ENCODE peak calls at places on chromosomes 1 and 21, in seven cellular contexts. T is body of pancreas; Q is fibroblast of mammary gland; X is fibroblast of pulmonary artery; R is activated T-cell treated with anti-CD3 and anti-CD28 coated beads, Interleukin-2, amount 50 U/mL, for 1 hour; H is adrenal gland; D is uterus. E is an unnamed sample.

GRCh38 chr1:162236201-162236600 is 140.5 kb downstream of the SPATA46 start:
- DNase-seq in R (no peak), X (no peak), H (no peak), D (no peak), Q (no peak), T (no peak), E (no peak)

GRCh38 chr1:50272923-50273322 is 150.3 kb downstream of the DMRTA2 start:
- DNase-seq in R (no peak), T (no peak), X (no peak), H (no peak), D (no peak), Q (no peak), E (no peak)

GRCh38 chr1:17655922-17656321 is 99.2 kb upstream of the ACTL8 start:
- DNase-seq in T (no peak), R (no peak), D (no peak), H (no peak), Q (no peak), X (no peak), E (no peak)

GRCh38 chr1:16324456-16324890 is 27.8 kb downstream of the FBXO42 start:
- DNase-seq in R (no peak), Q (peak; percentile 84), T (peak; percentile 24), H (peak; percentile 63), D (peak; percentile 28), X (peak; percentile 80), E (peak; percentile 88)

GRCh38 chr21:41878831-41879189 is 334 bp downstream of the PRDM15 start:
- DNase-seq in X (peak; percentile 84), D (peak; percentile 81), Q (peak; percentile 73), H (peak; percentile 82), R (peak; percentile 78), T (peak; percentile 88), E (peak; percentile 92)

GRCh38 chr1:55931272-55931940 is 648.0 kb downstream of the PLPP3 start:
- DNase-seq in T (no peak), R (no peak), X (peak; percentile 58), H (no peak), Q (peak; percentile 25), D (peak; percentile 47), E (no peak)

GRCh38 chr1:205590777-205591513 is 40.9 kb downstream of the ELK4 start:
- DNase-seq in R (no peak), T (no peak), X (no peak), D (no peak), Q (no peak), H (no peak), E (no peak)

GRCh38 chr1:224499204-224499603 is 64.6 kb upstream of the WDR26 start:
- DNase-seq in R (no peak), Q (peak; percentile 60), X (no peak), H (no peak), T (no peak), D (no peak), E (no peak)

GRCh38 chr1:97252076-97252475 is 530.5 kb downstream of the PTBP2 start:
- DNase-seq in R (no peak), X (peak; percentile 96), Q (peak; percentile 93), H (peak; percentile 61), D (no peak), T (peak; percentile 6), E (peak; percentile 45)

GRCh38 chr1:18922319-18922726 is 20.0 kb upstream of the ALDH4A1 start:
- DNase-seq in D (peak; percentile 96), T (peak; percentile 81), H (peak; percentile 92), R (no peak), X (peak; percentile 95), Q (peak; percentile 79), E (peak; percentile 91)

GRCh38 chr1:48617227-48617626 is 145.2 kb upstream of the SPATA6 start:
- DNase-seq in Q (peak; percentile 44), H (no peak), X (peak; percentile 11), R (no peak), T (no peak), D (no peak), E (peak; percentile 69)

GRCh38 chr1:58123051-58123450 is 423.5 kb downstream of the OMA1 start:
- DNase-seq in Q (no peak), T (no peak), D (no peak), X (no peak), R (no peak), H (no peak), E (no peak)

GRCh38 chr1:23865543-23865930 is 2.6 kb downstream of the FUCA1 start:
- DNase-seq in X (peak; percentile 10), Q (peak; percentile 28), R (no peak), H (peak; percentile 22), D (no peak), T (peak; percentile 58), E (peak; percentile 95)

GRCh38 chr1:7384121-7384520 is 387.0 kb upstream of the VAMP3 start:
- DNase-seq in R (no peak), Q (no peak), X (no peak), H (no peak), D (peak; percentile 2), T (no peak), E (no peak)

GRCh38 chr1:41882496-41882895 is 36.2 kb downstream of the HIVEP3 start:
- DNase-seq in D (no peak), Q (no peak), T (no peak), H (no peak), X (no peak), R (no peak), E (no peak)

GRCh38 chr1:190244406-190244805 is 233.3 kb downstream of the BRINP3 start:
- DNase-seq in D (no peak), R (no peak), H (no peak), Q (no peak), X (no peak), T (no peak), E (no peak)

GRCh38 chr21:45937721-45938452 is 43.7 kb upstream of the COL6A1 start:
- DNase-seq in H (no peak), D (no peak), R (no peak), X (no peak), T (no peak), Q (no peak), E (no peak)

GRCh38 chr1:84587099-84587498 is 12.9 kb upstream of the CTBS start:
- DNase-seq in Q (no peak), R (no peak), T (no peak), H (no peak), X (no peak), D (no peak), E (no peak)

GRCh38 chr21:42158846-42159245 is 60.1 kb upstream of the ABCG1 start:
- DNase-seq in D (no peak), R (no peak), T (no peak), H (no peak), X (no peak), Q (no peak), E (no peak)

GRCh38 chr1:38352869-38353268 is 306.3 kb upstream of the POU3F1 start:
- DNase-seq in H (no peak), Q (no peak), T (no peak), D (no peak), X (no peak), R (no peak), E (no peak)

GRCh38 chr1:110207831-110208230 is 2.3 kb upstream of the KCNC4 start:
- DNase-seq in H (peak; percentile 74), X (peak; percentile 57), T (peak; percentile 72), D (peak; percentile 59), R (peak; percentile 78), Q (peak; percentile 42), E (peak; percentile 77)

GRCh38 chr21:32710987-32711386 is 16.8 kb downstream of the SYNJ1 start:
- DNase-seq in Q (no peak), R (no peak), T (no peak), X (no peak), H (no peak), D (no peak), E (no peak)

GRCh38 chr1:5340560-5341130 is 651.6 kb downstream of the NPHP4 start:
- DNase-seq in D (no peak), H (no peak), T (no peak), R (no peak), X (no peak), Q (no peak), E (no peak)

GRCh38 chr21:41612674-41613250 is 104.8 kb upstream of the TMPRSS2 start:
- DNase-seq in X (peak; percentile 96), T (peak; percentile 65), R (no peak), Q (peak; percentile 95), H (peak; percentile 39), D (peak; percentile 54), E (peak; percentile 99)

GRCh38 chr1:194069168-194069830 is 882.9 kb upstream of the B3GALT2 start:
- DNase-seq in H (no peak), Q (peak; percentile 12), X (peak; percentile 88), D (peak; percentile 22), T (peak; percentile 5), R (no peak), E (peak; percentile 43)

GRCh38 chr1:47181095-47181954 is 8.5 kb downstream of the PDZK1IP1 start:
- DNase-seq in R (no peak), X (no peak), T (no peak), D (no peak), H (no peak), Q (no peak), E (no peak)

GRCh38 chr1:82154231-82154630 is 353.5 kb downstream of the ADGRL2 start:
- DNase-seq in D (no peak), R (no peak), Q (no peak), H (no peak), X (no peak), T (no peak), E (no peak)

GRCh38 chr1:226690460-226690982 is 48.6 kb downstream of the ITPKB start:
- DNase-seq in T (peak; percentile 28), R (peak; percentile 62), D (peak; percentile 69), H (no peak), Q (no peak), X (peak; percentile 50), E (no peak)

E was measured in astrocyte of the hippocampus.